ENCODE peak calls at places on chromosome 13, in nine cellular contexts. O is GM23338, L is HepG2, T is A549, N is HL-60, C is HCT116, G is K562, J is Panc1, V is GM12878. D is an unnamed sample.

GRCh38 chr13:91740811-91741210 is 342.4 kb downstream of the GPC5 start:
- DNase-seq in O (no peak), N (no peak), V (no peak), G (no peak), T (no peak), J (no peak), C (no peak), L (no peak), D (no peak)

GRCh38 chr13:33152389-33152788 is 133.2 kb downstream of the STARD13 start:
- DNase-seq in N (no peak), T (no peak), O (no peak), V (no peak), J (no peak), G (no peak), L (no peak), C (no peak), D (no peak)

GRCh38 chr13:91817250-91817649 is 418.8 kb downstream of the GPC5 start:
- DNase-seq in C (no peak), V (no peak), T (no peak), N (no peak), G (peak), L (peak), J (no peak), O (no peak), D (peak)

GRCh38 chr13:50509167-50509566 is 334.3 kb downstream of the DLEU7 start:
- DNase-seq in J (no peak), L (peak), T (no peak), G (no peak), O (no peak), C (no peak), N (no peak), V (no peak), D (no peak)

GRCh38 chr13:79051472-79051871 is 354.6 kb downstream of the RBM26 start:
- DNase-seq in C (no peak), V (no peak), N (no peak), G (no peak), O (no peak), J (no peak), L (no peak), T (no peak), D (no peak)

GRCh38 chr13:23175920-23176319 is 4.9 kb upstream of the SGCG start:
- DNase-seq in J (no peak), N (no peak), O (peak), V (no peak), T (no peak), L (no peak), G (no peak), C (peak), D (no peak)

GRCh38 chr13:106376411-106377112 is 158.9 kb downstream of the EFNB2 start:
- DNase-seq in J (peak), L (no peak), O (peak), N (no peak), T (peak), V (no peak), G (no peak), C (peak), D (no peak)

GRCh38 chr13:105471683-105472082 is 1063.8 kb downstream of the EFNB2 start:
- DNase-seq in O (no peak), V (no peak), N (no peak), C (no peak), J (no peak), T (no peak), G (no peak), L (no peak), D (no peak)

GRCh38 chr13:38264363-38265134 is 85.1 kb upstream of the UFM1 start:
- DNase-seq in C (no peak), L (no peak), V (no peak), T (no peak), J (no peak), G (no peak), O (no peak), N (no peak), D (no peak)

GRCh38 chr13:100573121-100573520 is 15.5 kb downstream of the GGACT start:
- DNase-seq in T (peak), C (peak), V (peak), O (peak), L (peak), G (peak), J (peak), N (peak), D (peak)

GRCh38 chr13:33728271-33729037 is 89.5 kb upstream of the RFC3 start:
- DNase-seq in J (no peak), T (no peak), C (no peak), G (no peak), V (peak), L (no peak), O (no peak), N (peak), D (no peak)

GRCh38 chr13:114072421-114072820 is 60.0 kb downstream of the RASA3 start:
- DNase-seq in N (no peak), C (no peak), V (no peak), O (no peak), L (no peak), T (no peak), G (no peak), J (no peak), D (no peak)

GRCh38 chr13:111927181-111927540 is 139.8 kb upstream of the SOX1 start:
- DNase-seq in N (no peak), L (no peak), C (no peak), V (no peak), T (no peak), J (no peak), G (no peak), O (no peak), D (no peak)

GRCh38 chr13:99376132-99376531 is 68.9 kb upstream of the GPR183 start:
- DNase-seq in L (no peak), G (no peak), N (no peak), O (no peak), V (no peak), C (no peak), J (no peak), T (no peak), D (no peak)

GRCh38 chr13:28528848-28529247 is 33.9 kb upstream of the FLT1 start:
- DNase-seq in G (no peak), O (no peak), V (no peak), C (no peak), J (no peak), T (no peak), N (no peak), L (no peak), D (no peak)

GRCh38 chr13:30148171-30148754 is 159.1 kb downstream of the KATNAL1 start:
- DNase-seq in J (no peak), C (no peak), G (no peak), L (no peak), V (no peak), O (no peak), N (no peak), T (no peak), D (no peak)

GRCh38 chr13:24664726-24665409 is 15.3 kb upstream of the ATP12A start:
- DNase-seq in G (no peak), L (no peak), C (no peak), J (no peak), O (no peak), V (no peak), N (no peak), T (no peak), D (no peak)

GRCh38 chr13:50513528-50513863 is 330.0 kb downstream of the DLEU7 start:
- DNase-seq in L (no peak), G (no peak), J (no peak), N (no peak), C (no peak), V (no peak), T (no peak), O (no peak), D (no peak)

GRCh38 chr13:45040626-45041025 is 51.3 kb downstream of the GPALPP1 start:
- DNase-seq in V (no peak), O (no peak), J (no peak), N (no peak), G (no peak), T (no peak), C (no peak), L (no peak), D (no peak)

GRCh38 chr13:98460519-98460918 is 116.4 kb downstream of the STK24 start:
- DNase-seq in J (no peak), G (no peak), T (no peak), O (no peak), L (no peak), N (no peak), V (no peak), C (no peak), D (no peak)

GRCh38 chr13:113546571-113547247 is 37.8 kb upstream of the TFDP1 start:
- DNase-seq in N (no peak), J (no peak), T (no peak), V (no peak), C (no peak), L (no peak), G (no peak), O (no peak), D (no peak)

GRCh38 chr13:76231522-76232167 is 595.5 kb downstream of the LMO7 start:
- DNase-seq in N (no peak), O (peak), G (no peak), T (no peak), L (no peak), J (no peak), V (no peak), C (no peak), D (no peak)
- TF ChIP-seq REST in N (no peak), O (no peak), G (no peak), T (no peak), L (no peak), J (no peak), V (no peak), C (no peak), D (no peak)

GRCh38 chr13:109361562-109361961 is 424.8 kb downstream of the IRS2 start:
- DNase-seq in G (no peak), V (no peak), L (no peak), C (no peak), N (peak), O (no peak), J (no peak), T (no peak), D (peak)
- TF ChIP-seq REST in G (no peak), V (no peak), L (no peak), C (no peak), N (no peak), O (no peak), J (no peak), T (no peak), D (no peak)

GRCh38 chr13:75864718-75865117 is 228.6 kb downstream of the LMO7 start:
- DNase-seq in J (peak), V (no peak), C (no peak), G (no peak), L (peak), N (no peak), T (no peak), O (no peak), D (no peak)
- TF ChIP-seq REST in J (no peak), V (no peak), C (no peak), G (no peak), L (no peak), N (no peak), T (no peak), O (no peak), D (no peak)

GRCh38 chr13:95608640-95609280 is 35.7 kb downstream of the DZIP1 start:
- DNase-seq in C (no peak), G (no peak), L (no peak), J (no peak), N (no peak), O (no peak), T (no peak), V (no peak), D (no peak)
- TF ChIP-seq REST in C (no peak), G (no peak), L (no peak), J (no peak), N (no peak), O (no peak), T (no peak), V (no peak), D (no peak)